ENCODE peak calls at places on chromosome 18, in seven cellular contexts. G, M, Q, X, P, R and T are unnamed samples.

GRCh38 chr18:22705328-22705727 is 227.8 kb upstream of the RBBP8 start:
- DNase-seq in G (no peak), M (no peak), Q (no peak), X (no peak), P (no peak), R (no peak), T (no peak)

GRCh38 chr18:2846638-2847340 is at the start of gene EMILIN2:
- DNase-seq in G (peak), M (no peak), Q (peak), X (peak), P (peak), R (peak), T (peak)

GRCh38 chr18:36023336-36023735 is 44.0 kb downstream of the RPRD1A start:
- DNase-seq in G (no peak), M (no peak), Q (no peak), X (no peak), P (no peak), R (no peak), T (no peak)

GRCh38 chr18:33944493-33944892 is 280.2 kb downstream of the NOL4 start:
- DNase-seq in G (no peak), M (no peak), Q (no peak), X (no peak), P (no peak), R (no peak), T (no peak)

GRCh38 chr18:13165636-13166423 is 52.7 kb upstream of the LDLRAD4 start:
- DNase-seq in G (no peak), M (peak), Q (no peak), X (no peak), P (no peak), R (no peak), T (no peak)

GRCh38 chr18:905948-906415 is 1.3 kb downstream of the ADCYAP1 start:
- DNase-seq in G (no peak), M (no peak), Q (no peak), X (no peak), P (no peak), R (no peak), T (no peak)

GRCh38 chr18:28039078-28039477 is 137.9 kb downstream of the CDH2 start:
- DNase-seq in G (no peak), M (no peak), Q (no peak), X (no peak), P (peak), R (no peak), T (no peak)

GRCh38 chr18:64379662-64380061 is 230.8 kb upstream of the LINC00305 start:
- DNase-seq in G (no peak), M (no peak), Q (no peak), X (no peak), P (no peak), R (no peak), T (no peak)

GRCh38 chr18:46449499-46449898 is 207.5 kb downstream of the LOXHD1 start:
- DNase-seq in G (no peak), M (no peak), Q (no peak), X (no peak), P (no peak), R (no peak), T (no peak)

GRCh38 chr18:69490813-69491212 is 90.1 kb downstream of the DOK6 start:
- DNase-seq in G (no peak), M (no peak), Q (no peak), X (no peak), P (peak), R (no peak), T (no peak)

GRCh38 chr18:13253786-13254755 is 35.5 kb downstream of the LDLRAD4 start:
- DNase-seq in G (no peak), M (no peak), Q (no peak), X (no peak), P (no peak), R (no peak), T (peak)

GRCh38 chr18:52339891-52340371 is at the start of gene DCC:
- DNase-seq in G (no peak), M (no peak), Q (no peak), X (no peak), P (no peak), R (peak), T (no peak)

GRCh38 chr18:77056399-77057015 is 76.1 kb downstream of the MBP start:
- DNase-seq in G (no peak), M (peak), Q (no peak), X (no peak), P (no peak), R (no peak), T (peak)

GRCh38 chr18:65363911-65364632 is 386.7 kb upstream of the CDH7 start:
- DNase-seq in G (no peak), M (no peak), Q (no peak), X (no peak), P (no peak), R (no peak), T (no peak)

GRCh38 chr18:8401606-8402005 is 207.6 kb upstream of the RAB12 start:
- DNase-seq in G (no peak), M (no peak), Q (no peak), X (no peak), P (no peak), R (no peak), T (no peak)

GRCh38 chr18:48638451-48638850 is 99.6 kb downstream of the CTIF start:
- DNase-seq in G (no peak), M (no peak), Q (no peak), X (no peak), P (no peak), R (no peak), T (peak)

GRCh38 chr18:52451851-52452250 is 111.9 kb downstream of the DCC start:
- DNase-seq in G (no peak), M (no peak), Q (no peak), X (no peak), P (no peak), R (no peak), T (no peak)

GRCh38 chr18:36302676-36303075 is 5.2 kb downstream of the FHOD3 start:
- DNase-seq in G (no peak), M (no peak), Q (no peak), X (no peak), P (no peak), R (no peak), T (no peak)

GRCh38 chr18:22466608-22467390 is 49.1 kb upstream of the CTAGE1 start:
- DNase-seq in G (no peak), M (no peak), Q (no peak), X (no peak), P (peak), R (no peak), T (no peak)

GRCh38 chr18:36074435-36074834 is 7.1 kb upstream of the RPRD1A start:
- DNase-seq in G (no peak), M (no peak), Q (no peak), X (no peak), P (no peak), R (no peak), T (no peak)

GRCh38 chr18:74289137-74289536 is 2.6 kb downstream of the CYB5A start:
- DNase-seq in G (no peak), M (no peak), Q (no peak), X (no peak), P (no peak), R (no peak), T (no peak)
- H3K4me3 ChIP-seq in G (no peak), M (no peak), Q (no peak), X (no peak), P (no peak), R (peak), T (peak)

GRCh38 chr18:31275722-31276463 is 42.1 kb upstream of the DSG1 start:
- DNase-seq in G (no peak), M (no peak), Q (no peak), X (no peak), P (no peak), R (no peak), T (no peak)
- H3K27ac ChIP-seq in G (no peak), M (no peak), Q (no peak), X (no peak), P (no peak), R (peak), T (no peak)

GRCh38 chr18:40867452-40867851 is 1087.6 kb upstream of the PIK3C3 start:
- DNase-seq in G (no peak), M (no peak), Q (no peak), X (no peak), P (no peak), R (no peak), T (no peak)
- TF ChIP-seq CTCF in G (no peak), M (no peak), Q (no peak), X (no peak), P (no peak), R (no peak), T (no peak)

GRCh38 chr18:44134447-44134846 is 546.2 kb upstream of the SETBP1 start:
- DNase-seq in G (no peak), M (no peak), Q (no peak), X (no peak), P (no peak), R (no peak), T (no peak)
- H3K4me3 ChIP-seq in G (no peak), M (no peak), Q (no peak), X (no peak), P (no peak), R (no peak), T (no peak)